ENCODE peak calls at places on chromosomes 16 and 17, in five cellular contexts. L is CD8-positive, alpha-beta T cell; C is spleen; U is AG04450; Y is thoracic aorta. P is an unnamed sample.

GRCh38 chr17:73803867-73804539 is 159.8 kb upstream of the SDK2 start:
- DNase-seq in L (no peak), C (no peak), U (no peak), Y (no peak), P (peak)

GRCh38 chr17:42050360-42051012 is at the start of gene C17orf113:
- DNase-seq in L (peak), C (peak), U (no peak), Y (no peak), P (no peak)

GRCh38 chr17:65261682-65262636 is 124.8 kb downstream of the RGS9 start:
- DNase-seq in L (no peak), C (no peak), U (no peak), Y (no peak), P (no peak)

GRCh38 chr17:17032131-17032692 is 10.0 kb upstream of the MPRIP start:
- DNase-seq in L (no peak), C (peak), U (no peak), Y (no peak), P (no peak)

GRCh38 chr16:77657016-77657415 is 65.3 kb upstream of the NUDT7 start:
- DNase-seq in L (no peak), C (no peak), U (no peak), Y (no peak), P (no peak)

GRCh38 chr16:71626018-71626857 is at the start of gene MARVELD3:
- DNase-seq in L (peak), C (peak), U (no peak), Y (no peak), P (peak)

GRCh38 chr17:427891-428290 is 75.3 kb upstream of the RPH3AL start:
- DNase-seq in L (no peak), C (no peak), U (no peak), Y (no peak), P (no peak)

GRCh38 chr16:49854227-49855203 is 1.4 kb downstream of the ZNF423 start:
- DNase-seq in L (no peak), C (peak), U (no peak), Y (no peak), P (no peak)

GRCh38 chr17:17636456-17636855 is 44.8 kb upstream of the RAI1 start:
- DNase-seq in L (no peak), C (no peak), U (no peak), Y (no peak), P (no peak)

GRCh38 chr16:50539822-50540710 is 8.1 kb upstream of the NKD1 start:
- DNase-seq in L (no peak), C (peak), U (no peak), Y (no peak), P (no peak)

GRCh38 chr17:9174779-9175574 is 153.7 kb downstream of the NTN1 start:
- DNase-seq in L (no peak), C (no peak), U (no peak), Y (no peak), P (no peak)

GRCh38 chr16:31412750-31413149 is 15.4 kb downstream of the COX6A2 start:
- DNase-seq in L (no peak), C (no peak), U (no peak), Y (no peak), P (no peak)

GRCh38 chr16:38941-39892 is 14.2 kb downstream of the POLR3K start:
- DNase-seq in L (peak), C (peak), U (no peak), Y (no peak), P (no peak)

GRCh38 chr16:8863594-8864424 is 5.0 kb downstream of the CARHSP1 start:
- DNase-seq in L (no peak), C (no peak), U (no peak), Y (no peak), P (no peak)

GRCh38 chr17:6948562-6948961 is 47.3 kb upstream of the ALOX12 start:
- DNase-seq in L (no peak), C (no peak), U (no peak), Y (no peak), P (no peak)

GRCh38 chr17:2921443-2921842 is 125.2 kb downstream of the RAP1GAP2 start:
- DNase-seq in L (no peak), C (no peak), U (no peak), Y (no peak), P (no peak)

GRCh38 chr17:50297407-50297865 is 23.2 kb downstream of the TMEM92 start:
- DNase-seq in L (peak), C (peak), U (no peak), Y (peak), P (peak)

GRCh38 chr16:11750056-11750455 is 7.4 kb upstream of the TXNDC11 start:
- DNase-seq in L (no peak), C (no peak), U (no peak), Y (no peak), P (no peak)

GRCh38 chr17:31293586-31293985 is 3.5 kb downstream of the OMG start:
- DNase-seq in L (no peak), C (no peak), U (no peak), Y (no peak), P (no peak)

GRCh38 chr16:85716016-85716679 is 27.4 kb upstream of the GINS2 start:
- DNase-seq in L (no peak), C (no peak), U (no peak), Y (no peak), P (no peak)

GRCh38 chr16:11685844-11686618 is 17.8 kb downstream of the SNN start:
- DNase-seq in L (no peak), C (no peak), U (no peak), Y (no peak), P (no peak)

GRCh38 chr16:25941800-25942558 is 250.2 kb downstream of the HS3ST4 start:
- DNase-seq in L (no peak), C (no peak), U (no peak), Y (no peak), P (no peak)

GRCh38 chr17:16568541-16569357 is at the start of gene ZNF287:
- DNase-seq in L (peak), C (peak), U (peak), Y (peak), P (peak)

GRCh38 chr17:64491034-64491860 is 5.6 kb downstream of the POLG2 start:
- DNase-seq in L (peak), C (no peak), U (no peak), Y (no peak), P (no peak)

GRCh38 chr16:69064789-69065313 is 40.6 kb upstream of the HAS3 start:
- DNase-seq in L (no peak), C (no peak), U (no peak), Y (no peak), P (no peak)

GRCh38 chr16:963913-964695 is 6.7 kb downstream of the LMF1 start:
- DNase-seq in L (no peak), C (peak), U (no peak), Y (no peak), P (no peak)

GRCh38 chr16:11325404-11326083 is 19.7 kb upstream of the RMI2 start:
- DNase-seq in L (no peak), C (no peak), U (no peak), Y (no peak), P (no peak)

GRCh38 chr16:69340095-69340644 is 598 bp downstream of the NIP7 start:
- DNase-seq in L (no peak), C (no peak), U (no peak), Y (no peak), P (no peak)

GRCh38 chr16:10608687-10609409 is 28.4 kb upstream of the EMP2 start:
- DNase-seq in L (no peak), C (no peak), U (no peak), Y (no peak), P (no peak)

GRCh38 chr16:19830902-19831555 is 53.6 kb downstream of the GPRC5B start:
- DNase-seq in L (no peak), C (no peak), U (no peak), Y (no peak), P (no peak)

GRCh38 chr17:57438031-57438731 is 181.9 kb downstream of the MSI2 start:
- DNase-seq in L (no peak), C (peak), U (no peak), Y (no peak), P (no peak)

GRCh38 chr17:7989781-7990655 is 12.4 kb upstream of the GUCY2D start:
- DNase-seq in L (peak), C (peak), U (no peak), Y (peak), P (peak)

GRCh38 chr17:73262676-73263642 is 1.3 kb upstream of the CPSF4L start:
- DNase-seq in L (no peak), C (peak), U (no peak), Y (no peak), P (no peak)

GRCh38 chr17:50364715-50365114 is 8.3 kb downstream of the MRPL27 start:
- DNase-seq in L (no peak), C (peak), U (peak), Y (no peak), P (no peak)

GRCh38 chr16:84061236-84061830 is 18.7 kb upstream of the SLC38A8 start:
- DNase-seq in L (no peak), C (no peak), U (no peak), Y (no peak), P (no peak)

GRCh38 chr17:9240659-9241370 is 219.5 kb downstream of the NTN1 start:
- DNase-seq in L (no peak), C (no peak), U (no peak), Y (peak), P (no peak)

GRCh38 chr16:89668790-89669158 is 11.1 kb downstream of the SPATA33 start:
- DNase-seq in L (no peak), C (no peak), U (no peak), Y (no peak), P (no peak)

GRCh38 chr17:65522751-65523404 is 38.6 kb downstream of the AXIN2 start:
- DNase-seq in L (no peak), C (no peak), U (no peak), Y (no peak), P (no peak)

GRCh38 chr17:1779571-1780074 is 17.8 kb downstream of the SERPINF1 start:
- DNase-seq in L (no peak), C (no peak), U (peak), Y (no peak), P (no peak)

GRCh38 chr16:59686405-59686804 is 952.3 kb upstream of the GOT2 start:
- DNase-seq in L (no peak), C (no peak), U (no peak), Y (no peak), P (no peak)

GRCh38 chr16:59688006-59688405 is 953.9 kb upstream of the GOT2 start:
- DNase-seq in L (no peak), C (no peak), U (no peak), Y (no peak), P (no peak)

GRCh38 chr16:59684911-59685310 is 950.8 kb upstream of the GOT2 start:
- DNase-seq in L (no peak), C (no peak), U (no peak), Y (no peak), P (no peak)

GRCh38 chr16:59683709-59684108 is 949.6 kb upstream of the GOT2 start:
- DNase-seq in L (no peak), C (no peak), U (no peak), Y (no peak), P (no peak)
- H3K4me3 ChIP-seq in L (no peak), C (no peak), U (no peak), Y (no peak), P (no peak)

GRCh38 chr17:44197980-44198720 is 1.5 kb downstream of the ATXN7L3 start:
- DNase-seq in L (peak), C (peak), U (no peak), Y (no peak), P (no peak)

GRCh38 chr17:44202756-44203155 is 3.1 kb upstream of the ATXN7L3 start:
- DNase-seq in L (no peak), C (no peak), U (no peak), Y (no peak), P (no peak)

GRCh38 chr17:44198721-44199552 is 747 bp downstream of the ATXN7L3 start:
- DNase-seq in L (peak), C (peak), U (no peak), Y (no peak), P (no peak)

GRCh38 chr17:44199553-44200477 is at the start of gene ATXN7L3:
- DNase-seq in L (peak), C (peak), U (peak), Y (peak), P (peak)

DNA sequence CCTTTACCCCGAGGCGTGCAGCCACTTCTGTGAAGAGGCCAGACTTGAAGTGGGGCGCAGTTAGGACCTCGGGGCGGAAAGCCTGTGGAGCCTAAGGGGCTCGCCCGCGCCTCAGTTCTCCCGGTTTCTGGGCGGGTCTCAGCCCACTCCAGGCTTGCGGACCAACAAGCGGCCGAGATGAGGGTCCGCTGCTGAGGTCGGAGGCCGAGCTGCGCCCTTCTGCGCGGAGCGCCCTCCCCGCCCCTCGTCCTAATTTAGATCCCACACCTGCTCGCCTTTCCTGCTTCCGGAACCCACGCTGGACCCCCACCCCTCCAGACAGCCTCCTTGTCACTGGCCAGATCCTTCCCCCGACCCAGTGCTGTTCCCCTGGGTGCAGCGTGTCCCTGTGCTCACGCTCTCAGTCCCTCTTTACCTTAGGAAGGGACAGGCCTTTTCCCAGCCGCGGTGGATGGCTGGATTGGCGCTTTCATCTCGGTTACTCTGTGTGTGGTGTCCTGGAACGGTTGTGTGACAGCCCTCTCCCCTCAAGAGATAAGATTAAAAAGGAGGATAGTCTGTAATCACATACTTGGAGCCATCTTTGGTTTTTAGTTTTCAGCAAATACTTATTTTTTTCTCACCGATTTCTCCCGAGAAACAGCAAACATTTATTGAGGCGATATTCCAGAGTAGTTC is 933 bp upstream of the ATXN7L3 start:
- DNase-seq in L (peak), C (no peak), U (no peak), Y (no peak), P (no peak)
- TF ChIP-seq CTCF in L (no peak), C (no peak), U (no peak), Y (no peak), P (no peak)

DNA sequence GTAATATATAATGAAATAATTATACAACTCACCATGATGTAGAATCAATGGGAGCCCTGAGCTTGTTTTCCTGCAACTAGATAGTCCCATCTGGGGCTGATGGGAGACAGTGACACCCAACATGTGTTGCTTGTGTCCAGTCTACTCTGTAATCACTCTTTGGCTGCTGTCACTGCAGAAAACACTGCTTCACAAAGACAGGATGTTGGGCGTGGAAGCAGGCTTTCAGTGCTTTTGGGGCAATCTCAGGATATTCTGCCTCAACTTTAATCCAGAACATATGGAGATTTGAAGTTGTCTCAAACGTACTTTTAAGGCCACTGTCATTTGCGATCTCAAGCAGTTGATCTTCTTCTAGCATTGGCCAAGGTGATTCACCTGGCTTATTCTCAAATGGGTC is 94.9 kb downstream of the CYTH1 start:
- DNase-seq in L (no peak), C (no peak), U (no peak), Y (no peak), P (no peak)
- H3K27ac ChIP-seq in L (no peak), C (no peak), U (no peak), Y (no peak), P (no peak)

DNA sequence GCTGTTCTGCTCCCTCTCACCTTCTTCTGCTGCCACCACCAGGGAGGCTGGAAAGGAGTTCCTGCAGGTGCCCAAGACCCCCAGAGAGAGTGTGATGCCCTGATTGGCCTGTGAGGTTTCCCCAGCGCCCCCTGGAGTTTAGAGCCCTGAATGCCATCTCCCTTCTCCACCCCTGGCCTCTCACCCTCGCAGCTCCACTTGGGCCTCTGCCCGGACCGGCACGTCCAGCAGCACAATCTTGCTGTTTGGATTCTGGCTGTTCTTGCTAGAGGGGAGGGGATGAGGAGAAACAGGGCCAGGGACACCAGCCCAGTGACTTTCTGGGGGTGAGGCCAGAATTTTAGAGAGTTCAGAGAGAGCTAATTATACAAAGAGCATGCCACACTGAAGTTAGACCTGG is 12.5 kb upstream of the FAM171A2 start:
- DNase-seq in L (no peak), C (no peak), U (no peak), Y (no peak), P (no peak)
- H3K4me3 ChIP-seq in L (no peak), C (no peak), U (no peak), Y (no peak), P (no peak)

GRCh38 chr17:44071198-44071520 is 624 bp downstream of the G6PC3 start:
- DNase-seq in L (no peak), C (no peak), U (no peak), Y (no peak), P (no peak)

GRCh38 chr17:44074231-44074910 is 3.8 kb downstream of the G6PC3 start:
- DNase-seq in L (no peak), C (no peak), U (no peak), Y (no peak), P (no peak)

GRCh38 chr17:44069974-44070454 is 521 bp upstream of the G6PC3 start:
- DNase-seq in L (no peak), C (no peak), U (no peak), Y (no peak), P (no peak)

GRCh38 chr17:44070455-44071197 is at the start of gene G6PC3:
- DNase-seq in L (peak), C (peak), U (peak), Y (peak), P (peak)

DNA sequence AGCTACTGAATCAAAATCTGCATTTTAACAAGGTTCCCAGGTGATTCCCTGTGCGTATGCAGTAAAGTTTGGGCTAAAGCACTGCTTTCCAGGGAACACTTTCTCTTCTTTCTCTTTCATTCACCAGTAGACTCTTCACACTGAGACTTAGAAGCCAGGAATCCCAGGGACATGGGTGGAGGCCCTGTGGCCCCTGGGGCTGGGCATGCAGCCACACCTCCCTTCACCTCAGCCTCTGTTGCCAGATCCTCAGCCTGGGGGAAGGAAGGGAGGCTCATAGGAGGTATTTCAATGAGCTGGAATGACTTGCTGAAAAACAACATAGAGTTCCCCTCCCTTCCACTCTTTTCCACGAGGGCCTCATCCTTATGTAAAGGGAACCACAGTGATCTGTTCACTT is 1.2 kb downstream of the G6PC3 start:
- DNase-seq in L (no peak), C (no peak), U (no peak), Y (no peak), P (no peak)
- TF ChIP-seq CTCF in L (no peak), C (no peak), U (no peak), Y (no peak), P (no peak)

P was measured in RWPE2.